ENCODE peak calls at places on chromosomes 13 and 19, in six cellular contexts. G, D, A, T, K and R are unnamed samples.

GRCh38 chr19:1001538-1002166 is 1.4 kb downstream of the GRIN3B start:
- DNase-seq in A (no peak), T (no peak), K (no peak), D (no peak), G (no peak), R (no peak)

GRCh38 chr19:2254052-2254872 is 2.0 kb downstream of the JSRP1 start:
- DNase-seq in G (no peak), K (no peak), T (no peak), D (no peak), A (no peak), R (no peak)

GRCh38 chr13:33806470-33807248 is 11.3 kb upstream of the RFC3 start:
- DNase-seq in T (no peak), A (no peak), D (no peak), K (no peak), G (no peak), R (no peak)

GRCh38 chr19:5624154-5624663 is 1.3 kb downstream of the SAFB start:
- DNase-seq in D (peak), T (peak), K (no peak), G (peak), A (no peak), R (no peak)

GRCh38 chr13:53250272-53250875 is 221.8 kb downstream of the OLFM4 start:
- DNase-seq in K (peak), T (no peak), D (peak), A (no peak), G (no peak), R (peak)

GRCh38 chr13:43335669-43336068 is 312.3 kb downstream of the DNAJC15 start:
- DNase-seq in A (no peak), K (no peak), G (no peak), D (no peak), T (no peak), R (no peak)

GRCh38 chr19:15178629-15179308 is 22.0 kb downstream of the NOTCH3 start:
- DNase-seq in D (no peak), G (no peak), T (no peak), A (no peak), K (no peak), R (no peak)

GRCh38 chr19:1364070-1364719 is 19.5 kb upstream of the NDUFS7 start:
- DNase-seq in G (no peak), K (no peak), A (no peak), D (no peak), T (no peak), R (no peak)

GRCh38 chr19:47628058-47628771 is 19.3 kb downstream of the BICRA start:
- DNase-seq in A (no peak), D (no peak), G (no peak), K (no peak), T (no peak), R (no peak)

GRCh38 chr19:16544468-16545231 is 2.4 kb upstream of the CHERP start:
- DNase-seq in A (no peak), K (no peak), D (no peak), G (no peak), T (no peak), R (no peak)

GRCh38 chr13:28544026-28544425 is 49.1 kb upstream of the FLT1 start:
- DNase-seq in D (no peak), T (no peak), A (no peak), K (no peak), G (no peak), R (no peak)

GRCh38 chr19:49812997-49813861 is at the start of gene FUZ:
- DNase-seq in K (peak), D (peak), A (peak), T (peak), G (peak), R (peak)
- TF ChIP-seq CTCF in K (no peak), D (no peak), A (no peak), T (peak), G (peak), R (no peak)

GRCh38 chr13:98143157-98143553 is 261 bp downstream of the FARP1 start:
- DNase-seq in K (no peak), G (no peak), A (no peak), D (no peak), T (peak), R (no peak)

GRCh38 chr13:98142427-98143156 is at the start of gene FARP1:
- DNase-seq in A (peak), D (peak), G (peak), T (peak), K (no peak), R (no peak)

GRCh38 chr13:98141509-98141908 is 1.4 kb upstream of the FARP1 start:
- DNase-seq in K (no peak), T (no peak), A (no peak), D (no peak), G (no peak), R (no peak)

GRCh38 chr13:98141938-98142426 is 912 bp upstream of the FARP1 start:
- DNase-seq in A (no peak), G (no peak), T (peak), K (no peak), D (no peak), R (no peak)

GRCh38 chr13:98141091-98141490 is 1.8 kb upstream of the FARP1 start:
- DNase-seq in D (no peak), A (no peak), K (no peak), T (no peak), G (no peak), R (no peak)
- H3K4me3 ChIP-seq in D (no peak), A (no peak), K (no peak), T (no peak), G (no peak), R (no peak)

GRCh38 chr19:42872608-42873007 is 6.9 kb downstream of the PSG1 start:
- DNase-seq in T (no peak), D (no peak), A (no peak), G (no peak), K (no peak), R (no peak)
- TF ChIP-seq CTCF in T (no peak), D (no peak), A (no peak), G (no peak), K (no peak), R (no peak)

DNA sequence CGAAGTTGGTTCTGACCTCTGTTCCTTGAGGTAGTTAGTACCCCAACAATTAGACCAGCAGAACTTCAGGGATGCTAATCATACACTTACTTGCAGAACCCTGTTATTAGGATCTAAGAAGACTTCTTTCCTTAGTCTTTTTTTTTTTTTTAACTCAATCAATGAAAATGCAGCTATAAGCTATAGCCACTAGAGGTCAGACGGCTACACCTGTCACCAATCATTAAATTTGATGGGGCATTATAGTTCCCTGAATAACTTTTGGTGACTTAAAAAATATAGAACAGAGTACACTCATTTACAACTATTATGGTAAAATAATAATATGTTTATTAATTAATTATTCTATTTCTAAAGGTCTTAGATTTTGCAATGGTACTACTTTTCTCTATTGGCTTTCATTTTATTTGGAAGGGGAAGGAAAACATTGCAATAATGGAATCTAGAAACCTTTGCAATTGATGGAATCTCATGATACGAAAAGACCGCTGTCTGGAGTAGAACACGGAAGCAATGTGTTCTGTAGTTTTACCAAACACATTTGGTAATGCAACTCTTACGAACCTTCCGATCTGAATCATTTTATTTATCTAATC is 483.2 kb downstream of the DIAPH3 start:
- DNase-seq in D (no peak), K (no peak), T (no peak), G (no peak), A (no peak), R (no peak)
- H3K4me3 ChIP-seq in D (no peak), K (no peak), T (no peak), G (no peak), A (no peak), R (no peak)

DNA sequence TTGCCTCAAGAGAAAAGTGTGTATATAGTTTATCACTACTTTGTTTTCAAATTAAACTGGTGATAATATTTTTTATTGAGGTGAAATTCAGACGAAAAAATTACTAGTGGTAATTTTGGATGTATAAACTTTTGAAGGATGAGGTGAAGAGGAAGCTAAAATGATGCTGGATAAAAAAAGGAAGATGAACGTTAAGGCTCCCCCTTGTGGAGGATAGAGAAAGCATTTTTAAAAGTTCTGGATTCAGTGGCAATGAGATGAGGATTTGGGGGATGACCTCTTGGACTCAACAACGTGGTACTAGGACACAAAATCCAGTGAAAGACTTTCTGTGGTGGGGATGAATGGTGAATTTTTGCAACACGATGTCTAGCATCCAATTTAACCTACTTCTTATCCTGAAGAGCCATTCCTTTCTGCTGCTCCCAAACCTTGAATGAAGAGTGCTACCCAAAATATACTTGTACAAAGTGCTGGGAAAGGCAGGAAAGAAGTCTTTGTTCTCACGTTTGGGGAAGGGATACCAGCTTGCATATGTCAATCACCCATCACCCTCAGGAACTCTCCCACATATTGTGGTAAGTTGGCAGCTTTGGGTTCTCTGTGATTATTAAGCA is 7.3 kb upstream of the SIGLEC5 start:
- DNase-seq in T (no peak), G (no peak), K (no peak), A (no peak), D (no peak), R (no peak)
- TF ChIP-seq CTCF in T (peak), G (no peak), K (peak), A (no peak), D (peak), R (peak)